ENCODE peak calls at places on chromosomes 13 and 19, in seven cellular contexts. P is mesenchymal stem cell, T is IMR-90, U is H9, E is H1, V is trophoblast cell, K is mesendoderm. C is an unnamed sample. For H3K4me1, the result is how much of the 10 kb centered on the place peaks cover.

GRCh38 chr19:15324791-15325519 is 7.4 kb downstream of the BRD4 start:
- DNase-seq in T (no peak), P (no peak), U (peak), K (peak), E (no peak), V (no peak), C (no peak)

GRCh38 chr13:41978007-41978406 is 17.1 kb upstream of the VWA8 start:
- DNase-seq in K (no peak), E (no peak), P (no peak), V (no peak), U (no peak), T (no peak), C (no peak)

GRCh38 chr19:2425622-2426581 is 1.5 kb downstream of the TIMM13 start:
- DNase-seq in E (no peak), P (no peak), V (no peak), U (peak), T (no peak), K (no peak), C (no peak)

GRCh38 chr13:113532156-113532806 is 41.8 kb upstream of the DCUN1D2 start:
- DNase-seq in P (no peak), V (peak), U (peak), K (peak), T (peak), E (peak), C (peak)

GRCh38 chr13:66855110-66855509 is 375.0 kb downstream of the PCDH9 start:
- DNase-seq in V (no peak), U (no peak), T (no peak), K (no peak), P (no peak), E (no peak), C (no peak)

GRCh38 chr19:18514800-18515682 is 6.8 kb downstream of the ELL start:
- DNase-seq in U (no peak), P (peak), V (peak), T (peak), K (peak), E (no peak), C (no peak)

GRCh38 chr19:44113784-44114390 is 688 bp downstream of the ZNF225 start:
- DNase-seq in E (no peak), K (peak), P (no peak), T (peak), V (no peak), U (peak), C (peak)

GRCh38 chr13:83824561-83824960 is 57.7 kb downstream of the SLITRK1 start:
- DNase-seq in T (no peak), K (no peak), V (no peak), E (no peak), P (no peak), U (no peak), C (no peak)

GRCh38 chr19:38263696-38264485 is 482 bp upstream of the SPINT2 start:
- DNase-seq in U (peak), K (peak), V (peak), E (no peak), P (peak), T (peak), C (no peak)

GRCh38 chr19:38543807-38544568 is 73.8 kb downstream of the MAP4K1 start:
- DNase-seq in K (peak), E (no peak), U (peak), T (peak), V (peak), P (peak), C (no peak)

GRCh38 chr13:54980651-54981050 is 1952.0 kb downstream of the OLFM4 start:
- DNase-seq in E (no peak), V (no peak), U (no peak), T (no peak), P (peak), K (no peak), C (no peak)

GRCh38 chr19:32971012-32971595 is 654 bp downstream of the CEP89 start:
- DNase-seq in T (no peak), E (no peak), U (no peak), V (no peak), K (no peak), P (no peak), C (no peak)

GRCh38 chr13:99655351-99656091 is 154.2 kb downstream of the TM9SF2 start:
- DNase-seq in E (no peak), K (peak), T (peak), P (peak), V (peak), U (no peak), C (no peak)

GRCh38 chr13:36432106-36432544 is at the start of gene CCNA1:
- DNase-seq in E (peak), P (no peak), V (no peak), T (no peak), K (peak), U (peak), C (peak)

GRCh38 chr19:42255766-42256750 is 1.1 kb upstream of the ERF start:
- DNase-seq in P (peak), K (peak), U (peak), V (peak), E (no peak), T (peak), C (peak)

GRCh38 chr19:54662730-54663129 is at the start of gene LILRB4:
- DNase-seq in V (no peak), P (no peak), E (no peak), U (no peak), K (no peak), T (no peak), C (no peak)

GRCh38 chr13:28031220-28031903 is 42.9 kb upstream of the URAD start:
- DNase-seq in V (no peak), E (no peak), P (no peak), K (no peak), U (no peak), T (no peak), C (no peak)

GRCh38 chr13:28037399-28037798 is 48.9 kb upstream of the URAD start:
- DNase-seq in V (no peak), P (no peak), T (peak), U (no peak), E (no peak), K (peak), C (no peak)

GRCh38 chr13:28031929-28032328 is 43.4 kb upstream of the URAD start:
- DNase-seq in E (no peak), K (no peak), V (no peak), P (no peak), U (no peak), T (no peak), C (no peak)

GRCh38 chr13:28034256-28034655 is 45.8 kb upstream of the URAD start:
- DNase-seq in U (no peak), P (no peak), T (no peak), V (no peak), K (no peak), E (no peak), C (no peak)

DNA sequence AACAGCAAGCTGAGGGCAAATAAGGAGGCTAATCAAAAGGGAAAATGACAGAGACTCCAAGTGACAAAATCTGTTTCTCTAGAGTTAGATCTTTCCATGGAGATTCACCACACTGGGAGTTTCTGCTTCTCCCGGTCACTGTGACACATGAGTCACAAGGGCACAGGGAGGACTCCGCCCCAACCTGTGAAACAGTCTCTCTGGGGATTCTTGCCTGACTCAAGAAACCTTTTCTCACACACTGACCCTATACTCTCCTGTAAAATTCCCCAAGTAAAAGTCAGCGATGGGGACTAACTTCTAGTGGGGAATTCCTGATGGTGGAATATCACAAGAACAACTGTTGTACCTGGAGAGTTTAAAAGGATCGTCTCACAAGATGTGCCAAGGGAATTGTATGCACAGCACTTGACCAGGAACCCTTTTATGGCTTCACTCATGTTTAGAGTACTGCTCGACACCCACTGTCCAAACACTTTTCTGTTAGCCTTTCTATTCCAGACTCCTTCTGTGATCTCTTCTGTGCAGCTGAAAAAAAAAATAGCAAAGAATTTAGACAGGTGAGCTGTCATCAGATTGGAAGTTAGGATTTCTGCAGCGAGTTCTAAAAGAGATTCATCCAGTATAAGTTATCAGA is 46.8 kb upstream of the URAD start:
- DNase-seq in U (no peak), P (peak), V (peak), E (no peak), T (peak), K (peak), C (no peak)
- H3K18ac ChIP-seq in U (no peak), P (no peak), V (no peak), E (no peak), T (no peak), K (no peak), C (no peak)

GRCh38 chr19:10285393-10285792 is 1.4 kb upstream of the ICAM4 start:
- DNase-seq in T (no peak), U (no peak), V (no peak), E (no peak), P (no peak), K (no peak), C (no peak)
- H3K4me1 ChIP-seq in T (under half), U (under half), V (under half), E (under half), P (under half), K (under half), C (under half)

GRCh38 chr13:21584973-21585592 is 18.9 kb downstream of the MICU2 start:
- DNase-seq in K (no peak), T (no peak), E (no peak), P (no peak), V (no peak), U (no peak), C (no peak)

GRCh38 chr13:21594715-21595545 is 9.0 kb downstream of the MICU2 start:
- DNase-seq in K (no peak), V (no peak), T (no peak), U (no peak), E (no peak), P (no peak), C (no peak)

GRCh38 chr13:21595546-21595822 is 8.5 kb downstream of the MICU2 start:
- DNase-seq in U (no peak), T (no peak), K (no peak), P (no peak), E (no peak), V (no peak), C (no peak)

GRCh38 chr13:21590231-21590630 is 13.7 kb downstream of the MICU2 start:
- DNase-seq in T (peak), P (no peak), K (no peak), E (no peak), U (no peak), V (no peak), C (no peak)
- H3K18ac ChIP-seq in T (no peak), P (no peak), K (no peak), E (no peak), U (no peak), V (no peak), C (no peak)

GRCh38 chr13:98525452-98525851 is 51.5 kb downstream of the STK24 start:
- DNase-seq in U (no peak), E (no peak), P (no peak), T (no peak), V (no peak), K (peak), C (no peak)

GRCh38 chr13:98524793-98525192 is 52.1 kb downstream of the STK24 start:
- DNase-seq in K (no peak), U (no peak), E (no peak), P (no peak), T (no peak), V (no peak), C (no peak)

GRCh38 chr13:98525852-98526512 is 50.9 kb downstream of the STK24 start:
- DNase-seq in K (no peak), U (no peak), P (no peak), T (no peak), E (no peak), V (no peak), C (no peak)

GRCh38 chr13:98523455-98524102 is 53.3 kb downstream of the STK24 start:
- DNase-seq in P (no peak), T (no peak), V (no peak), U (no peak), E (no peak), K (no peak), C (no peak)

GRCh38 chr13:98524391-98524790 is 52.5 kb downstream of the STK24 start:
- DNase-seq in T (no peak), V (no peak), K (no peak), P (no peak), U (no peak), E (no peak), C (no peak)
- H3K4me1 ChIP-seq in T (under half), V (under half), K (under half), P (under half), U (under half), E (under half), C (under half)

GRCh38 chr19:47104678-47105077 is 8.9 kb downstream of the ZC3H4 start:
- DNase-seq in T (no peak), E (no peak), P (no peak), U (no peak), K (no peak), V (no peak), C (no peak)
- H3K18ac ChIP-seq in T (no peak), E (no peak), P (no peak), U (no peak), K (no peak), V (no peak), C (no peak)

DNA sequence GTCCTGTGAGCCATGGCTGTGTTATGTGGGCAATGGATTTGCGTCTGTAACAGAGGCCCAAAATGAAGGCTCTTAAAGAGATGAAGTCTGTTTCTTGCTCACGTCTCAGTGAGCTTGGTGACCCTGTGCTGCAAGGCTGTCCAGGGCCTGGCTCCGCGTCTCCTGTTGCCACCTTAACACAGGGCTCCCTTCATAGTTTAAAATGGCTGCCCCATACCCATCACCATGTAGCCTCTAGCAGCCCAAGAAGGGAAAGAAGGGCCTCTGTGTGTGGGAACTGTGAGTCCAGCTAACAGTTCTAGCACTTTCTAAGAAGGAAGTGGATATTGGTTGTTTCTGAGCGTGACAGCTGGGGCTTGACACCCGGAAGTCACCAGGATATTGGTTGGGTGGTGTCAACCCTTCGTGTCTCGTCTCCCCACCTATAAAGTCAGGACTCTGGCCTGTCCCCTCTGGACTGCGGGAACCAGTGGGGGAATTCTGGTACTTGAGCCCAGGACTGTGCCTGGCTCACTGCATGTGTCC is 20.9 kb downstream of the TMED1 start:
- DNase-seq in U (no peak), V (no peak), E (no peak), T (no peak), K (no peak), P (no peak), C (no peak)
- H3K4me1 ChIP-seq in U (under half), V (under half), E (under half), T (under half), K (under half), P (under half), C (under half)

C was measured in neuronal stem cell.